ENCODE peak calls at places on chromosomes 1 and 21, in eight cellular contexts. L, D, V, J, R, O, E and N are unnamed samples.

GRCh38 chr1:56811331-56811730 is 7.9 kb downstream of the FYB2 start:
- DNase-seq in L (no peak), D (peak), V (peak), J (no peak), R (no peak), O (no peak), E (no peak), N (no peak)

GRCh38 chr1:29532741-29533140 is 296.4 kb downstream of the PTPRU start:
- DNase-seq in L (no peak), D (no peak), V (no peak), J (no peak), R (no peak), O (no peak), E (peak), N (no peak)

GRCh38 chr1:156816561-156817328 is at the start of gene SH2D2A:
- DNase-seq in L (peak), D (no peak), V (peak), J (no peak), R (peak), O (peak), E (no peak), N (no peak)

GRCh38 chr1:207962716-207963428 is 51.9 kb upstream of the CD34 start:
- DNase-seq in L (peak), D (no peak), V (no peak), J (peak), R (no peak), O (peak), E (peak), N (no peak)

GRCh38 chr1:231260351-231260750 is 19.3 kb downstream of the GNPAT start:
- DNase-seq in L (no peak), D (no peak), V (no peak), J (no peak), R (no peak), O (no peak), E (no peak), N (no peak)

GRCh38 chr1:211013346-211014240 is 120.4 kb downstream of the KCNH1 start:
- DNase-seq in L (peak), D (no peak), V (no peak), J (no peak), R (peak), O (no peak), E (no peak), N (no peak)

GRCh38 chr21:43748622-43749021 is 27.5 kb downstream of the CSTB start:
- DNase-seq in L (no peak), D (no peak), V (no peak), J (no peak), R (no peak), O (no peak), E (no peak), N (no peak)

GRCh38 chr1:222794656-222795474 is 20.0 kb upstream of the DISP1 start:
- DNase-seq in L (peak), D (no peak), V (no peak), J (peak), R (no peak), O (no peak), E (no peak), N (no peak)

GRCh38 chr1:209106237-209106741 is 477.2 kb upstream of the CAMK1G start:
- DNase-seq in L (peak), D (peak), V (no peak), J (no peak), R (peak), O (no peak), E (peak), N (no peak)

GRCh38 chr1:12197483-12197880 is 30.7 kb downstream of the TNFRSF1B start:
- DNase-seq in L (no peak), D (no peak), V (no peak), J (no peak), R (no peak), O (no peak), E (no peak), N (no peak)

GRCh38 chr1:94962745-94963265 is 35.9 kb upstream of the CNN3 start:
- DNase-seq in L (peak), D (no peak), V (no peak), J (peak), R (peak), O (peak), E (no peak), N (no peak)

GRCh38 chr1:47818682-47819502 is 178.3 kb downstream of the TRABD2B start:
- DNase-seq in L (no peak), D (no peak), V (no peak), J (no peak), R (no peak), O (no peak), E (no peak), N (no peak)

GRCh38 chr1:16387201-16388185 is 20.5 kb downstream of the SZRD1 start:
- DNase-seq in L (peak), D (no peak), V (no peak), J (no peak), R (peak), O (no peak), E (no peak), N (no peak)

GRCh38 chr1:205058853-205059252 is 15.8 kb downstream of the CNTN2 start:
- DNase-seq in L (no peak), D (no peak), V (no peak), J (no peak), R (no peak), O (no peak), E (no peak), N (no peak)

GRCh38 chr1:236853916-236854601 is 59.0 kb downstream of the MTR start:
- DNase-seq in L (peak), D (no peak), V (no peak), J (no peak), R (peak), O (no peak), E (no peak), N (no peak)

DNA sequence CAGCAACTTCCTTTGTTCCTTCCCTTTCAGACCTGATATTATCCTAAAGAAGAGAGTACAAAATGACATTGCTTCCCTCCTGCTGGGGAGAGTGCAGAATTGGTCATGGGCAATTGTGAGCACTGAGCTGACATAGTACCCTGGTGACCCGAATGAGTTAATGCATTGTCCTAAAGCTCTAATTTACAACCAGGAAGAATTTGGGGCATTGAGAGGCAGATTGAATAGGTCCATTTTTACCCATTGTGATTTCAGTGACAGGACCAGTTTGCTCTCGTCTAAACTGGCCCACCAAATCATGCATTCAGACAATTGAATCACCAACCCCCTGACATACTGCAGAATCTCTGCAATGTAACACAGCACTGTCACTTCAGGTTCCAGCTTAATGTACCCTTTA is 497.4 kb downstream of the DPYD start:
- DNase-seq in L (no peak), D (peak), V (no peak), J (no peak), R (no peak), O (no peak), E (no peak), N (no peak)
- H3K27ac ChIP-seq in L (no peak), D (no peak), V (no peak), J (no peak), R (no peak), O (no peak), E (peak), N (no peak)

DNA sequence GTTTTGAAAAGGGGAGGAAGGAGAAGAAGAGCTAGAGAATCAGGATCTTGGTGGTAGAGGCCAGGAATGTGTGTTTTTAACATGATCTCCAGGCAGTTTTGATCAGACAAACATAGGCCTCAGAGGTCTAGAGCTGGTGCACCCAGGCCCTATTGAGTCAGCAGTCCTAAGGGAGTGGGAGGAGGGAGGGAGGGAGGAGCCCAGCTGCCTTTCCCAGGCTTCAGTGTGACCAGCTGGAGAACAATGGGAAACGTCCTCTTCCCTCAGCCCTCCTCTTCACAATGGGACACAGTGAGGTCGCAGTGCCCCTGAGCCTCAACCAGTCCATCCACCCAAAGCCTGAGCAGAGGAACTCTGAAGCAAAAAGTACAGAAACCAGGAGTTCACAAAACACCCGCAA is 37.2 kb downstream of the ELAPOR1 start:
- DNase-seq in L (peak), D (peak), V (peak), J (no peak), R (peak), O (peak), E (peak), N (peak)
- H3K27ac ChIP-seq in L (no peak), D (no peak), V (no peak), J (no peak), R (peak), O (no peak), E (peak), N (peak)

GRCh38 chr1:203871114-203871875 is 9.9 kb downstream of the SNRPE start:
- DNase-seq in L (peak), D (peak), V (peak), J (peak), R (peak), O (peak), E (no peak), N (peak)
- H3K27ac ChIP-seq in L (no peak), D (peak), V (no peak), J (no peak), R (no peak), O (no peak), E (peak), N (no peak)

GRCh38 chr1:113297749-113298148 is 92.6 kb upstream of the MAGI3 start:
- DNase-seq in L (no peak), D (no peak), V (no peak), J (no peak), R (no peak), O (no peak), E (no peak), N (no peak)
- H3K27ac ChIP-seq in L (no peak), D (no peak), V (no peak), J (no peak), R (no peak), O (no peak), E (peak), N (no peak)

GRCh38 chr1:66354311-66354922 is 179.5 kb upstream of the SGIP1 start:
- DNase-seq in L (peak), D (no peak), V (no peak), J (no peak), R (peak), O (no peak), E (no peak), N (no peak)
- H3K27ac ChIP-seq in L (peak), D (no peak), V (no peak), J (no peak), R (peak), O (no peak), E (peak), N (no peak)

DNA sequence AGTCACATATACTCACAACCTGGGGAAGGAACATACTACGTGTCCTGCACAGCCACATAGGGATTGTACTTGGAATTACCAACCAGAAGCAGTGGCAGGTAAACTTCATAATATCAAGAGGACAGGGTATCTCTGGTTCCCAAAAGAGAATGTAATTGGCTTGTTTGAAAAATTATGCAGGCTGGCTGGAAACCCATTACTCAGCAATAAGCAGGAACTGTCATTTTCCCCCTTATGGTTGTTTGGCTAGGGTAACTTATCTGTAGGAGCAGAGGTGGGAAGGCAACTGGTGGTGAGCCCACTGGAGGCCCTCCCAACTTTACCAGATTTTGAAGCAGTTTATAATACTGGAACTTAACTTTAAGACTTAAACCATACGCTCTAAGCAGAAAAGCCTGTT is 924.1 kb downstream of the LRRIQ3 start:
- DNase-seq in L (no peak), D (no peak), V (no peak), J (no peak), R (no peak), O (no peak), E (no peak), N (no peak)
- H3K27ac ChIP-seq in L (no peak), D (no peak), V (no peak), J (no peak), R (no peak), O (no peak), E (no peak), N (no peak)

DNA sequence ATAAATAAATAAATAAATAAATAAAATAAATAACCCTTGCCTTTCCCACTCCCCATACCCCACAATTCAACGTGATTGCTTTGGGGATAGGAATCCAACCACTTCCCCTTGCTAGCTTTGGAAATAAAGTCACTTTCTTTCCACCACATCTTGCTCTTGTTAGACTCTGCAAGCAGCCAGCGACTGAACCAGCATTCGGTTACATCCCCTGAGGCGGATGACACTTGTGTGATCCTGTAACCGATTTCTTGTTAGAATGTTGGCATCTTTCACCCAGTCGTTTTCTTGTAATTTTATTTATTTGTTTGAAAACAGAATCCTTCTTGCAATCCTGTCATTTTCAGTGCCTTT is 1.6 kb upstream of the IFNGR2 start:
- DNase-seq in L (peak), D (no peak), V (peak), J (no peak), R (no peak), O (no peak), E (no peak), N (no peak)
- H3K27ac ChIP-seq in L (peak), D (no peak), V (no peak), J (no peak), R (no peak), O (no peak), E (peak), N (no peak)

DNA sequence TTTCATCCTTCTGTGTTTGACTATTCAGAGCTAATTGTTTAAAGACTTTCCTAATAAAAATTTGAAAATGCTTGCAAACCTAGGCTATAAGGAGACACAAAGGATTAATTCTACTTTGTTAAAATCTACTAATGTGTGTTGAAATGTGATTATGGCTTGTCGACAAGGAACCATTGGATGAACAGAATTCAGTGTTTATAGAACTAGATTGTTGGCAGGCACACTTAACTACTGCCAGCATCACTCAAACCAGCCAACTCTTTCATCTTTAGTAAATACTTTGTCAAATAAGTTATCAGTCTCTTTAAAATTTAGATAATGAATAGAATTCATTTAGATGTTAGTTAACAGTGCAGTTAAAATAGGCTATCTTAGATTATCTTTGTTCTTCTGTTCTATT is 27.6 kb downstream of the HS2ST1 start:
- DNase-seq in L (no peak), D (no peak), V (no peak), J (no peak), R (no peak), O (no peak), E (no peak), N (no peak)
- H3K27ac ChIP-seq in L (no peak), D (no peak), V (no peak), J (no peak), R (no peak), O (no peak), E (no peak), N (no peak)

GRCh38 chr1:3068400-3069361 is at the start of gene PRDM16:
- DNase-seq in L (peak), D (peak), V (peak), J (no peak), R (peak), O (peak), E (peak), N (no peak)
- H3K27ac ChIP-seq in L (no peak), D (no peak), V (no peak), J (no peak), R (no peak), O (peak), E (peak), N (no peak)

DNA sequence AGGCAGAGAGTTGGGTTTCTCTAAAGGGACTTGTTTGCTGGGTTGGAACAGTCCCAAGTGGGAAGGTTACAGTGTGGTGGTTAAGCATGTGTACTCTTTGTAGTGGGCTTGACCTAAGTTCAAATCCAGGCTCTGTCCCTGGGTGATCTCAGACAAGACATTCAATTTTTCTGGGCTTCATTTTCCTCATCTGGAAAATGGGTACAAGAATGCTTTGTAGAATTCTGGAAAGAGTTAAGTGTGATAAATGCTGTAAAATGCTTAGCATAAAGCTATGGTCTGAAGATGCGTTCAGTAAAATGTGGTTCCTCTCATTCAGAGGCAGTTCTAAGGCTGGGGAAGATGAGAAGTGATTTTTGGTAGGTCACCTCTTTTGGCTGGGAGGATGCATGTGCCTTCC is 805 bp downstream of the GRHL3 start:
- DNase-seq in L (no peak), D (no peak), V (no peak), J (no peak), R (no peak), O (no peak), E (no peak), N (no peak)
- H3K27ac ChIP-seq in L (no peak), D (no peak), V (peak), J (no peak), R (no peak), O (no peak), E (no peak), N (no peak)